ENCODE peak calls at places on chromosomes 12 and 14, in four cellular contexts. J, O, V and W are unnamed samples.

GRCh38 chr12:79114896-79115295 is 250.3 kb downstream of the SYT1 start:
- DNase-seq in J (no peak), O (no peak), V (no peak), W (no peak)

GRCh38 chr12:83823386-83824045 is 1089.1 kb downstream of the SLC6A15 start:
- DNase-seq in J (peak), O (peak), V (no peak), W (no peak)

GRCh38 chr12:96882862-96883261 is 24.2 kb upstream of the NEDD1 start:
- DNase-seq in J (no peak), O (peak), V (no peak), W (no peak)

GRCh38 chr12:953776-954175 is 4.3 kb upstream of the RAD52 start:
- DNase-seq in J (no peak), O (peak), V (no peak), W (no peak)

GRCh38 chr14:69924181-69924580 is 45.0 kb downstream of the SMOC1 start:
- DNase-seq in J (no peak), O (no peak), V (no peak), W (no peak)

GRCh38 chr14:73741386-73741875 is 27.2 kb upstream of the PNMA1 start:
- DNase-seq in J (peak), O (peak), V (no peak), W (peak)

GRCh38 chr12:72271741-72272661 is at the start of gene TRHDE:
- DNase-seq in J (peak), O (peak), V (no peak), W (peak)

GRCh38 chr12:9273276-9273675 is 65.1 kb upstream of the PZP start:
- DNase-seq in J (no peak), O (no peak), V (no peak), W (no peak)

GRCh38 chr14:40218282-40218941 is 786.2 kb upstream of the FBXO33 start:
- DNase-seq in J (no peak), O (no peak), V (no peak), W (no peak)

GRCh38 chr12:66269757-66270383 is 32.4 kb upstream of the HELB start:
- DNase-seq in J (no peak), O (peak), V (no peak), W (no peak)

GRCh38 chr14:32826404-32827082 is 112.1 kb upstream of the NPAS3 start:
- DNase-seq in J (no peak), O (no peak), V (no peak), W (no peak)

GRCh38 chr14:72439707-72440106 is 454.2 kb downstream of the DPF3 start:
- DNase-seq in J (no peak), O (no peak), V (no peak), W (no peak)

GRCh38 chr12:119114294-119114693 is 64.4 kb upstream of the HSPB8 start:
- DNase-seq in J (no peak), O (no peak), V (no peak), W (no peak)

GRCh38 chr12:28975564-28976340 is 173.3 kb upstream of the FAR2 start:
- DNase-seq in J (no peak), O (no peak), V (no peak), W (no peak)

GRCh38 chr14:96574633-96575191 is 72.5 kb downstream of the PAPOLA start:
- DNase-seq in J (no peak), O (no peak), V (no peak), W (peak)

GRCh38 chr14:75315143-75315542 is 36.5 kb downstream of the FOS start:
- DNase-seq in J (no peak), O (peak), V (no peak), W (no peak)

GRCh38 chr12:54527631-54527929 is 21.8 kb upstream of the PDE1B start:
- DNase-seq in J (no peak), O (no peak), V (no peak), W (no peak)

GRCh38 chr12:54522213-54522612 is 24.7 kb downstream of the NCKAP1L start:
- DNase-seq in J (no peak), O (no peak), V (no peak), W (no peak)

GRCh38 chr12:54526800-54527630 is 22.4 kb upstream of the PDE1B start:
- DNase-seq in J (peak), O (peak), V (no peak), W (peak)

GRCh38 chr12:54523637-54524036 is 25.8 kb upstream of the PDE1B start:
- DNase-seq in J (no peak), O (no peak), V (no peak), W (no peak)

GRCh38 chr12:54525383-54525782 is 24.0 kb upstream of the PDE1B start:
- DNase-seq in J (no peak), O (no peak), V (no peak), W (no peak)
- TF ChIP-seq POLR2A in J (no peak), O (no peak), V (no peak), W (no peak)

GRCh38 chr14:92527724-92528123 is 14.1 kb downstream of the RIN3 start:
- DNase-seq in J (no peak), O (no peak), V (no peak), W (no peak)
- TF ChIP-seq POLR2A in J (no peak), O (no peak), V (no peak), W (no peak)

DNA sequence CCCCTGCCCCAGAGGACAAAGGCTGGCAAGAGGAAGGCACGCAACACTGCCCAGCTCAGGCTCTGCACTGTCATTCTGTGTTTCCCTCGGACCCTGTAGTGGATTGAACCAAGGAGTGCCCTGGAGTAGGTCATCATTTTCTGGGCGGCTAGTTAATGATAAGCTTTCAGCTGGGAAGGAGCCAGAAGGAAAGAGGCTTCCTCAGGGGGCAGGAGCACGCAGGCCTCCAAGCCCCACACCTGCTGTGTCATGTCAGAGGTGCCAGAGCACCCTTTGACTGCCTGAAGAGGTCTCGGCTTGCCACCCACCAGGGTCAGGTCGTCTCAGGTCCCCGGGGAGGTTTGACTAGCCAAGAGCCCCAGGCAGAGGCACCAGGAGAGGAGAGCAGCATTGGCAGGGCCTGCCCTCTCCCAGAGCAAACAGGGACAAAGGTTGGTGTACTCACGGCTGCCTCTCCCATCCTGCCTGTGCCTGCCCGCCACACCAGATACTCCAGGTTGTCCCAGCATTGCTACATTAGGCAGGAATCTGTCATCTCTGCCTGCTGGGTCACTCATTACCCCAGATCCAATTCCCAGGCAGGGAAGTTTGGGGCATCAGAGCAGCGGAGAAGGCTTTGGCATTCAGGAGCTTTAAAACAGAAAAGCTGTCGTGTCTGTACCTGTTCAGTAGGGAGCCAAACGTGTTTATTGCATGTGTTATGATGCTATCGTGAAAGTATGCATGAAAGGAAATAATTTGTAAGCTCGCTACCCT is 33.5 kb upstream of the ATP2A2 start:
- DNase-seq in J (peak), O (no peak), V (peak), W (no peak)
- TF ChIP-seq POLR2A in J (peak), O (no peak), V (no peak), W (no peak)

GRCh38 chr14:36429692-36430091 is 90.3 kb downstream of the NKX2-1 start:
- DNase-seq in J (no peak), O (no peak), V (no peak), W (no peak)

GRCh38 chr14:36430169-36430568 is 89.9 kb downstream of the NKX2-1 start:
- DNase-seq in J (no peak), O (no peak), V (no peak), W (no peak)

GRCh38 chr14:36426836-36427235 is 93.2 kb downstream of the NKX2-1 start:
- DNase-seq in J (no peak), O (no peak), V (no peak), W (no peak)

GRCh38 chr14:36428350-36428749 is 91.7 kb downstream of the NKX2-1 start:
- DNase-seq in J (no peak), O (no peak), V (no peak), W (no peak)

GRCh38 chr14:36430662-36431084 is 89.4 kb downstream of the NKX2-1 start:
- DNase-seq in J (no peak), O (no peak), V (no peak), W (no peak)
- TF ChIP-seq POLR2A in J (no peak), O (no peak), V (no peak), W (no peak)

DNA sequence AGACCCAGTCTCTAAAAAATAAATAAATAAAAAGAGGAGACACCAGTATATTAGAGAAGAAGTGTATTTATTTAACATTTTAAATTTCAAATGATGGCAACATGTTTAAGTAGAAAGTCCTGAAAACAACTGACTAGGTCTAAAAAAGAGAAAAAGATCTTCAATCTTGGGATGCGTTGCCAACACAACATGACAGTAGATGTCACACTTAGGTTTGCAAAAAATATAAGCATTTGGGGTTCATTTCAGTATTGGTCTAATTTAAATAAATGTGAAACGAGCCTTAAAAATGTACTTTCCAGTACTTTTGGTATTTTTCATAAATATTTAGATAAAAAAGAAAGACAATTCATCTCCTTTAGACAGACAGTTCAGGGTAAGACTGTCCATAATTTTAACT is 4.5 kb downstream of the C14orf93 start:
- DNase-seq in J (no peak), O (no peak), V (no peak), W (no peak)
- TF ChIP-seq POLR2A in J (no peak), O (no peak), V (no peak), W (no peak)

GRCh38 chr12:12599750-12600643 is 11.7 kb upstream of the CREBL2 start:
- DNase-seq in J (no peak), O (no peak), V (no peak), W (no peak)
- TF ChIP-seq POLR2A in J (no peak), O (no peak), V (no peak), W (no peak)

GRCh38 chr14:24231263-24232120 is 675 bp downstream of the NEDD8 start:
- DNase-seq in J (no peak), O (no peak), V (no peak), W (no peak)

GRCh38 chr14:24234095-24235020 is 1.6 kb downstream of the GMPR2 start:
- DNase-seq in J (no peak), O (no peak), V (no peak), W (no peak)

GRCh38 chr14:24233538-24233866 is 773 bp downstream of the GMPR2 start:
- DNase-seq in J (no peak), O (no peak), V (no peak), W (no peak)

GRCh38 chr14:24232121-24232644 is at the start of gene NEDD8:
- DNase-seq in J (peak), O (peak), V (peak), W (peak)

GRCh38 chr14:24232645-24233537 is at the start of gene GMPR2:
- DNase-seq in J (no peak), O (no peak), V (no peak), W (no peak)
- TF ChIP-seq POLR2A in J (peak), O (peak), V (no peak), W (no peak)

GRCh38 chr12:6953417-6954315 is 2.5 kb downstream of the PTPN6 start:
- DNase-seq in J (peak), O (peak), V (no peak), W (no peak)
- TF ChIP-seq POLR2A in J (no peak), O (no peak), V (no peak), W (no peak)

GRCh38 chr12:20368653-20369163 is 371 bp downstream of the PDE3A start:
- DNase-seq in J (peak), O (peak), V (no peak), W (peak)
- TF ChIP-seq POLR2A in J (no peak), O (no peak), V (no peak), W (no peak)